ENCODE peak calls at places on chromosomes 2 and 18, in four cellular contexts. A is HCT116, R is H1, F is PC-3. S is an unnamed sample.

GRCh38 chr18:39870586-39870985 is 2084.4 kb upstream of the PIK3C3 start:
- DNase-seq in A (no peak), F (no peak), R (no peak), S (no peak)

GRCh38 chr2:72864500-72864899 is 22.7 kb upstream of the SPR start:
- DNase-seq in R (no peak), A (no peak), F (peak), S (no peak)

GRCh38 chr2:196131384-196131861 is 40.0 kb downstream of the STK17B start:
- DNase-seq in R (no peak), F (peak), A (peak), S (peak)

GRCh38 chr2:85585781-85586105 is 1.5 kb downstream of the VAMP5 start:
- DNase-seq in F (peak), R (no peak), A (no peak), S (no peak)

GRCh38 chr2:238261718-238262375 is 22.0 kb upstream of the HES6 start:
- DNase-seq in F (no peak), R (no peak), A (no peak), S (no peak)

GRCh38 chr2:11133936-11134320 is 21.3 kb upstream of the SLC66A3 start:
- DNase-seq in A (no peak), F (no peak), R (no peak), S (no peak)

GRCh38 chr2:199457147-199458016 is at the start of gene SATB2:
- DNase-seq in A (peak), F (peak), R (no peak), S (no peak)

GRCh38 chr2:223692227-223692947 is 90.2 kb upstream of the SCG2 start:
- DNase-seq in A (peak), F (peak), R (peak), S (no peak)

GRCh38 chr2:196959750-196960392 is 33.4 kb upstream of the PGAP1 start:
- DNase-seq in A (no peak), R (no peak), F (no peak), S (no peak)

GRCh38 chr18:13800505-13801259 is 23.3 kb upstream of the MC5R start:
- DNase-seq in R (peak), A (peak), F (peak), S (peak)

GRCh38 chr2:10283106-10284062 is 19.3 kb upstream of the HPCAL1 start:
- DNase-seq in R (no peak), F (peak), A (peak), S (no peak)

GRCh38 chr18:59249186-59249774 is 24.0 kb downstream of the RAX start:
- DNase-seq in A (peak), R (no peak), F (peak), S (peak)

GRCh38 chr2:201891676-201892075 is 85.3 kb downstream of the CDK15 start:
- DNase-seq in F (peak), A (no peak), R (no peak), S (no peak)

GRCh38 chr2:201886504-201886903 is 80.2 kb downstream of the CDK15 start:
- DNase-seq in A (peak), R (no peak), F (peak), S (no peak)

GRCh38 chr2:201888476-201888875 is 82.1 kb downstream of the CDK15 start:
- DNase-seq in F (no peak), R (no peak), A (no peak), S (no peak)

GRCh38 chr2:201890447-201890846 is 84.1 kb downstream of the CDK15 start:
- DNase-seq in F (peak), A (no peak), R (no peak), S (no peak)

DNA sequence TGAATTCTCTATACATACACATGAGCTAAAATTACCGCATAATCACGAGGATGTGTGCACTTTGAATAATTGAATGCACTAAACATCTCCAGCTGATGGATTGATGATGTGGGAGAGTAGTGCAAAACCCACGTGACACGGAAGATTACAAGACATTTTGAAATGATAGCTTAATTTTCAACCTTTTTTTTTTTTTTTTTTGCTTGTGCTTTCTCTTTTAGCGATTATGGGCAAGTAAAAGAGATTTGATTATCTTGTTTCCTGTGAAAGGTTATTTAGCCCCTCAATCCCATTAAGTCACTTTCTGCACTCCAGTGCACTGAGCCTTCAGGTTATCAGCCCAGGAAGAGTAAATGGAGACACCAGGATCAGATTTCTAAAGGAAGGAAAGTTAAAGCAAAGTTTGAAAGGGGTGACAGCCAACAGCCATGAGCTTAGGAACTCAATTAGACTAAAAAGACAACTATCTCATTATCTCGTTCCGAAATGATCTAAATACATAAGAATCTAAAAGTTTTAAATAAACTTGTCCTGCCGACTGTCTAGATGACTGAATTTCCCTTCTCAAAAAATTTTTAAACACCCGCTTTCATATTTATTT is 81.6 kb downstream of the CDK15 start:
- DNase-seq in R (no peak), F (no peak), A (no peak), S (no peak)
- H3K4me3 ChIP-seq in R (no peak), F (no peak), A (no peak), S (peak)

GRCh38 chr2:80338794-80339193 is 34.2 kb upstream of the LRRTM1 start:
- DNase-seq in A (no peak), R (no peak), F (no peak), S (no peak)
- H3K4me2 ChIP-seq in A (no peak), R (no peak), F (no peak), S (no peak)

GRCh38 chr2:30287190-30287589 is 55.9 kb downstream of the LBH start:
- DNase-seq in R (no peak), F (no peak), A (no peak), S (no peak)

GRCh38 chr2:30285758-30286157 is 54.4 kb downstream of the LBH start:
- DNase-seq in F (no peak), A (no peak), R (no peak), S (no peak)

GRCh38 chr2:30283931-30284565 is 52.7 kb downstream of the LBH start:
- DNase-seq in R (no peak), F (no peak), A (no peak), S (no peak)

GRCh38 chr2:30288576-30288975 is 57.2 kb downstream of the LBH start:
- DNase-seq in A (no peak), R (no peak), F (no peak), S (no peak)

DNA sequence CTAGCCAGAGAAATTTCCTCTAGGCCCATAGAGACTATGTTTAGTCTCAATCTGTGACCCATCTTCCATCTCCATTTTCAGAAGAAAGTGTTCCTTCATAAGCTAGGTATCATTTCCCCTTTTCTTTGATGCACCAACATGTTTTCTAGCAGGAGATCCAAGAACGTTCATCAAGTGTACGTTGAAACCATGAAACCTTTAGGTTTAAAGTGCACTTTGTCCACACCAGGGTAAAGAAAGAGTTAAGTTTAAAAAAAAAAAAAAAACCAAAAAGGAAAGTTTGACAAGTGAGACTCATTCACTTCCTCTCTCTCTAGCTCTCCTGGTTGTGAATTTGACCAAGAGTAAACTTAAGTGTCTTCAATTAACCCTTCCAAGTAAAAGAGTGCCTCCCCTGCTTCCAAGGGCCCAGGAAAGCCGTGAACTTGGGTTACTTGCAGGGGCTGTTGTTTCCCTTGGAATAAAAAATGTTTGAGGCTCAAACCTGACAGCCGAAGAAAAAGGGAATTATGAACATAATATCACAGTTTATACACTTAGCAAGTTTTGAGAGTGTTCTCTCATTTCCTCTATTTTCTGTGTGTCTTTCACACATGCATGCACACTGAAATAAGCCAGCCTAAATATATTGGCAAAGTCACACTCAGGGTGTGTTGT is 56.7 kb downstream of the LBH start:
- DNase-seq in R (no peak), F (no peak), A (no peak), S (peak)
- H3K4me3 ChIP-seq in R (no peak), F (no peak), A (no peak), S (peak)

GRCh38 chr2:120764434-120764833 is 28.8 kb downstream of the GLI2 start:
- DNase-seq in A (no peak), F (no peak), R (no peak), S (no peak)

GRCh38 chr2:120765031-120765910 is 29.6 kb downstream of the GLI2 start:
- DNase-seq in F (no peak), A (no peak), R (no peak), S (no peak)

GRCh38 chr2:120766758-120767351 is 31.2 kb downstream of the GLI2 start:
- DNase-seq in F (no peak), A (no peak), R (no peak), S (no peak)

GRCh38 chr2:120767486-120768005 is 31.9 kb downstream of the GLI2 start:
- DNase-seq in F (no peak), R (no peak), A (no peak), S (no peak)

DNA sequence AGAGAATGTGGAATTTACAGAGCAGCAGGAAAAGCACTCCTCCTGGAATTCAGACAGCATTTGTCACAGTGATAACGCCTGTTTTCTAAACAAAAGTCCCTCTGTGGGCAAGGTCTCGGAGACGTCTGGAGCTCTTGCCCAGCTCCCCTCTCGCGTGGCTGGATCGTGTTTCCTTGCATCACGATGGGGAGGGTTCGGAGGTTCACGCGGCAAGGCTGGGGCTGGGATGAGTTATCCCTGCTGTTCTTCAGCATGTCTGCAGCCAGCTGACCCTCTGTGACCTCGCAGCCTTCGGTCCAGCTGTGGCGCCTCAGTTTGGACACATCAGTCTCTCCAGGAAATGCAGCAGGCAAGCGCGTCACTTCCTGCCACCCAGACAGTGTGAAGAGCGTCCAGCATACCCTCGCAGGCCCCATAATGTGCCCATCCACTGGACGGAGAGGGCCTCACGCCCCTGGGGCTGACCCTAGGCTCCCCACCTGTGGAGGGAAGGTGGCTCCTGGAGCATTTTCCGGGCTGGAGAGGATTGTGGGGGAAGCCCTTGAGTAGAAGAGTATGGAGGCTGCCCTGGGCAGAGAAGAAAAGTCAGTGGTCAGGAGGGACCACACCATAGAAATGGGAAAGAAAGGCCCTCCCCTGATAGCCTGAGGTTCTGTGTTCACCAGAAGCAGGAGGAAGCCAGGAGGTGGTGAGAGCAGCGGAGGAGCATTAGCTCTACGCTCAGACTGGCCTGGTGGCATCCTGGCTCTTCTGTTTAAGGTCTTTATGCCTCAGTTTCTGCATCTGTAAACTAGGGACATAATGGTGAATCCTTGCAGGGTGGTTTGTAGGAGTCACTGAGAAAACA is 30.5 kb downstream of the GLI2 start:
- DNase-seq in R (no peak), F (no peak), A (no peak), S (no peak)
- H3K4me2 ChIP-seq in R (no peak), F (no peak), A (no peak), S (no peak)

DNA sequence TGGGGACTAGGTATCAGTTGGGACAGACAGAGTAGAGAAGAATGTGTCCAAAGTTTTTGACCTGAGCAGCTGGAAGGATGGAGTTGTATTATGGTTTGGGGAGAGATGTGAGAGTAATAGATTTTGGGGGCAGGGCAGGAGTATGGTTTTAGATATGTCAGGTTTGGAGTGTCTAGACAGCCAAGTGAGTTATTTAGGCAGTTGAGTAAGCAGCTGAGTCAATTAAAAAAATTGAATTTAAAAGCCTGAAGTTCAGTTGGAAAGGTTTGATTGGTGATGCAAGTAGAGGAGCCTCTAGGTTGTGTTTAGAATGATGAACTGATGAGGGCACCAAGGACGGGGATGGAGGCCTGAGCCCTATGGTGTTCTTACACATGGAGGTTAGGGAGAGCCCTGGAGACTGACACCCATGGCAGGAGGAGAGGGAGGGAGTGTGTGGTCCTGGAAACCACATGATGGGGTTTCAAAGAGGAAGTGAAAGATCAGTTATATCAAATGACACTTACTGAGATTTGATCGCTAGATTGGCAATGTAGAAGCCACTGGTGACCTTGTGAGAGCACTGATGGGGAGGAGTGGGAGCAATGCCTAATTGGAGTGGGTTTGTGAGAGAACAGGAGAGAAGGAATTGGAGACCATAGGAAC is 10.2 kb downstream of the ITGA6 start:
- DNase-seq in A (no peak), F (no peak), R (no peak), S (no peak)
- H3K4me3 ChIP-seq in A (peak), F (peak), R (no peak), S (peak)

GRCh38 chr2:96767135-96767871 is 6.6 kb downstream of the CNNM4 start:
- DNase-seq in F (no peak), R (no peak), A (no peak), S (no peak)

GRCh38 chr2:96769816-96770215 is 9.1 kb downstream of the CNNM4 start:
- DNase-seq in A (no peak), R (no peak), F (no peak), S (no peak)

GRCh38 chr2:96764253-96764637 is 3.5 kb downstream of the CNNM4 start:
- DNase-seq in F (peak), R (no peak), A (no peak), S (peak)

GRCh38 chr2:96770451-96770850 is 9.7 kb downstream of the CNNM4 start:
- DNase-seq in R (no peak), A (no peak), F (no peak), S (no peak)

DNA sequence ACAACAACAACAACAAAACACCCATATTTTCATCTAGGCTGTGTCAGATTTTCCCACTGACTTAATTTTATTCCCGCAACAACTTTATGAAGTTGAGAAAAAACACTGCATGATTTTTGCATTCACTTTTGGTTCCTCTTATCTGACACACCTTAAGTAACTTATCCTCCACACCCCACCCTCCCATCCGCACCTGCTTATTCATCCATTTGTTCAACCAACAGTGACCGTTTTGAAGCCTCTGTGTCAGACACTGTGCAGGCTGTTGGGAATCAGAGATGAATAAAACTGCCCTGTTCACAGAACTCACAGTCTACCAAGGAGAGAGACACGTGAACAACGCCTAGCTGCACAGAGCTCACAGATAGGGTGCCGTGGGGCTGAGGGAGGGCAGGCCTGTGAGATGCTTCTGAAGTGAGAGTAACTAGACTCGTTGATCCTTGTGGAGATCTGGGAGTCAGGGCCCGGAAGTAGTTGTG is 7.4 kb downstream of the CNNM4 start:
- DNase-seq in R (no peak), A (no peak), F (peak), S (peak)
- H3K4me2 ChIP-seq in R (no peak), A (no peak), F (peak), S (peak)

GRCh38 chr2:44286884-44287638 is 11.8 kb downstream of the SLC3A1 start:
- DNase-seq in R (no peak), A (no peak), F (peak), S (no peak)

GRCh38 chr2:44283116-44283666 is 7.9 kb downstream of the SLC3A1 start:
- DNase-seq in F (no peak), A (no peak), R (no peak), S (no peak)

GRCh38 chr2:44286119-44286883 is 11.0 kb downstream of the SLC3A1 start:
- DNase-seq in A (no peak), F (no peak), R (no peak), S (no peak)

GRCh38 chr2:44280869-44281268 is 5.6 kb downstream of the SLC3A1 start:
- DNase-seq in F (no peak), R (no peak), A (no peak), S (no peak)

DNA sequence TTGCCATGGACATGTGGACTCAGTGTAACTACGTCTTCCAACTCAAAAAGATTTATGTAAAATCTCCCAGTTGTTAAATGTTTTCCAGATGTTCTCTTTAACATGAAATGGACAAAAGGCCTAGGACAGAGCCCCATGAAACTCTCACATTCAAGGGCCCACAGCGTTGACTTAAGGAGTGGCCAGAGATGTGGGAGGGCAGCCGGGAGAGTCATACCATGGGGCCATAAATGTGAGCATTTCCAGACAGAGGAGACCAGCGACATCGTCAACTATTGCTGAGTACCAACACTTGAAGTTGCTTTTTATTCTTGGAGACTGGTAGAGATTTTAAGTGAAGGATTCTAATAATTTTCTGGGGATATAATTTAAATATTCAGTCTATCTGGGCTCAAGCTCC is 10.0 kb downstream of the SLC3A1 start:
- DNase-seq in F (no peak), R (no peak), A (no peak), S (no peak)
- H3K4me3 ChIP-seq in F (no peak), R (no peak), A (no peak), S (no peak)

DNA sequence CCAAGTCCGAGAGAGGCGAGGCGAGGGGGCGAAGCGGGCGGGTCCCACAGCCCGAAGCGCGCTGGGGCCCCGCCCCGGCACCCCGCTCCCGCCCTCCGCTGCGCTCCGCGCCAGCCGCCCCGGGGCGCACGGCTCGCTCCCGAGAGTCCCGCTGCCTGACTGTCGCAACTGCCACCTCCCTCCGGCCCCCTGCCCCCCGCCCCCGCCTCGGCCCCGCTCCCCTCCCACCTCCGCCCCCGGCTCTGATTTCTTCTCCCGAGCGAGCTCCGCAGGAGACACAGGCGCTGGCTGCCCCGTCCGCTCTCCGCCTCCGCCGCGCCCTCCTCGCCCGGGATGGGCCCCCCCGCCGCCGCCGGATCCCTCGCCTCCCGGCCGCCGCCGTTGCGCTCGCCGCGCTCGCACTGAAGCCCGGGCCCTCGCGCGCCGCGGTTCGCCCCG is at the start of gene WNT6:
- DNase-seq in R (no peak), F (no peak), A (no peak), S (no peak)
- H3K4me2 ChIP-seq in R (peak), F (peak), A (peak), S (no peak)

GRCh38 chr18:6413554-6414117 is 1.1 kb downstream of the L3MBTL4 start:
- DNase-seq in A (no peak), R (no peak), F (no peak), S (no peak)
- H3K4me3 ChIP-seq in A (no peak), R (peak), F (no peak), S (no peak)

GRCh38 chr2:20504174-20504573 is 57.3 kb downstream of the RHOB start:
- DNase-seq in R (no peak), A (no peak), F (no peak), S (no peak)
- H3K4me2 ChIP-seq in R (no peak), A (no peak), F (no peak), S (no peak)

S was measured in Karpas-422.